ENCODE peak calls at places on chromosomes 13 and 19, in eight cellular contexts. B is left colon; N is Caki2; C is myocyte; F is CD4-positive, alpha-beta memory T cell; T is NCI-H460; Z is germinal center; D is dorsolateral prefrontal cortex. X is an unnamed sample.

GRCh38 chr19:55173717-55174409 is 6.2 kb downstream of the SYT5 start:
- DNase-seq in B (no peak), N (no peak), C (peak; percentile 65), F (no peak), T (peak; percentile 66), Z (peak; percentile 81), D (no peak), X (peak; percentile 43)

GRCh38 chr13:74114202-74114601 is 20.0 kb downstream of the KLF12 start:
- DNase-seq in B (no peak), N (no peak), C (no peak), F (no peak), T (no peak), Z (no peak), D (no peak), X (no peak)

GRCh38 chr19:39070888-39071287 is 13.3 kb upstream of the ACP7 start:
- DNase-seq in B (no peak), N (peak; percentile 79), C (peak; percentile 24), F (no peak), T (no peak), Z (no peak), D (no peak), X (no peak)

GRCh38 chr13:99484405-99484981 is 16.8 kb upstream of the TM9SF2 start:
- DNase-seq in B (no peak), N (no peak), C (peak; percentile 19), F (peak; percentile 20), T (peak; percentile 30), Z (no peak), D (no peak), X (no peak)

GRCh38 chr13:52644108-52644507 is 1.9 kb downstream of the HNRNPA1L2 start:
- DNase-seq in B (no peak), N (no peak), C (peak; percentile 88), F (no peak), T (no peak), Z (no peak), D (no peak), X (no peak)

GRCh38 chr19:5091576-5092215 is 122.8 kb downstream of the KDM4B start:
- DNase-seq in B (no peak), N (no peak), C (no peak), F (no peak), T (no peak), Z (no peak), D (no peak), X (no peak)

GRCh38 chr19:38020331-38020730 is 113.3 kb downstream of the SIPA1L3 start:
- DNase-seq in B (no peak), N (no peak), C (peak; percentile 62), F (no peak), T (no peak), Z (no peak), D (no peak), X (no peak)

GRCh38 chr13:26784704-26785639 is 24.4 kb upstream of the GPR12 start:
- DNase-seq in B (no peak), N (no peak), C (no peak), F (no peak), T (no peak), Z (peak; percentile 81), D (no peak), X (no peak)

GRCh38 chr19:11264452-11265176 is 2.3 kb upstream of the DOCK6 start:
- DNase-seq in B (peak; percentile 96), N (peak; percentile 85), C (no peak), F (no peak), T (no peak), Z (no peak), D (no peak), X (peak; percentile 84)

X was measured in stomach.